ENCODE peak calls at places on chromosomes 13 and 19, in nine cellular contexts. D is pancreas, G is body of pancreas, Z is hepatocyte, U is left ventricle myocardium inferior, T is adrenal gland, A is uterus, J is transverse colon, O is mucosa of descending colon. Y is an unnamed sample. For H3K4me1, the result is how much of the 10 kb centered on the place peaks cover.

GRCh38 chr19:16628984-16629691 is 1.1 kb upstream of the MED26 start:
- DNase-seq in J (peak), D (peak), A (peak), G (peak), Z (peak), O (peak), U (peak), T (peak), Y (no peak)

GRCh38 chr19:43755256-43755801 is 567 bp upstream of the SMG9 start:
- DNase-seq in A (peak), O (peak), J (peak), U (peak), T (peak), Z (peak), D (peak), G (peak), Y (no peak)

GRCh38 chr13:75258159-75258782 is 223.7 kb downstream of the TBC1D4 start:
- DNase-seq in A (no peak), G (no peak), J (no peak), D (no peak), T (no peak), Z (peak), U (no peak), O (no peak), Y (peak)

GRCh38 chr13:49441846-49442245 is 2.0 kb downstream of the CAB39L start:
- DNase-seq in T (no peak), Z (no peak), O (no peak), A (no peak), U (no peak), G (no peak), J (no peak), D (no peak), Y (no peak)

GRCh38 chr13:51619614-51620013 is 35.4 kb downstream of the WDFY2 start:
- DNase-seq in U (no peak), Z (no peak), J (no peak), T (no peak), G (no peak), O (no peak), A (no peak), D (no peak), Y (peak)

GRCh38 chr19:17770613-17771012 is 19.3 kb downstream of the FCHO1 start:
- DNase-seq in T (no peak), A (no peak), Z (no peak), O (no peak), J (no peak), G (no peak), U (no peak), D (no peak), Y (no peak)

GRCh38 chr19:12052571-12053169 is at the start of gene ZNF878:
- DNase-seq in O (peak), D (peak), J (peak), G (peak), T (peak), A (peak), Z (peak), U (peak), Y (no peak)

GRCh38 chr13:113182046-113182445 is 23.6 kb downstream of the PROZ start:
- DNase-seq in A (no peak), T (no peak), O (no peak), Z (no peak), U (no peak), J (no peak), G (no peak), D (no peak), Y (no peak)

GRCh38 chr13:42762917-42763316 is 18.5 kb upstream of the FAM216B start:
- DNase-seq in T (no peak), J (no peak), Z (peak), G (no peak), O (no peak), U (no peak), D (no peak), A (no peak), Y (peak)

GRCh38 chr19:35351441-35352176 is 3.9 kb downstream of the FFAR1 start:
- DNase-seq in G (no peak), U (no peak), J (no peak), A (no peak), T (no peak), D (no peak), O (no peak), Z (no peak), Y (no peak)

GRCh38 chr13:28313579-28313978 is 175.2 kb downstream of the PAN3 start:
- DNase-seq in Z (peak), O (peak), G (no peak), T (no peak), U (no peak), D (no peak), A (no peak), J (no peak), Y (no peak)

GRCh38 chr19:13149628-13150186 is 468 bp downstream of the STX10 start:
- DNase-seq in Z (peak), J (peak), U (peak), D (peak), A (peak), G (peak), O (no peak), T (peak), Y (no peak)

GRCh38 chr19:46000497-46001246 is 5.4 kb downstream of the CCDC61 start:
- DNase-seq in G (peak), A (no peak), D (no peak), Z (peak), U (peak), O (peak), J (peak), T (peak), Y (no peak)

GRCh38 chr13:34698953-34699352 is 243.1 kb upstream of the NBEA start:
- DNase-seq in U (no peak), O (no peak), D (no peak), Z (no peak), G (no peak), T (no peak), J (no peak), A (no peak), Y (no peak)

GRCh38 chr13:95185851-95186250 is 115.4 kb downstream of the ABCC4 start:
- DNase-seq in A (no peak), Z (no peak), O (peak), T (no peak), J (no peak), U (no peak), G (no peak), D (no peak), Y (no peak)

GRCh38 chr13:57969961-57970360 is 338.4 kb downstream of the PCDH17 start:
- DNase-seq in D (no peak), G (no peak), Z (no peak), T (no peak), O (no peak), J (no peak), A (no peak), U (no peak), Y (no peak)

GRCh38 chr19:33720691-33721682 is 75.7 kb upstream of the KCTD15 start:
- DNase-seq in O (no peak), T (no peak), A (no peak), Z (no peak), D (no peak), G (no peak), J (no peak), U (no peak), Y (no peak)

GRCh38 chr19:47107201-47107952 is 6.2 kb downstream of the ZC3H4 start:
- DNase-seq in T (no peak), A (no peak), Z (peak), O (peak), G (peak), D (no peak), U (no peak), J (no peak), Y (no peak)

GRCh38 chr13:74761794-74762193 is 627.6 kb upstream of the KLF12 start:
- DNase-seq in O (no peak), A (no peak), U (no peak), D (no peak), Z (no peak), T (no peak), G (no peak), J (no peak), Y (no peak)

GRCh38 chr13:27927444-27928352 is 7.9 kb downstream of the PDX1 start:
- DNase-seq in T (no peak), U (no peak), Z (no peak), D (no peak), O (no peak), A (no peak), J (no peak), G (peak), Y (no peak)

GRCh38 chr19:51712461-51713081 is 11.2 kb downstream of the HAS1 start:
- DNase-seq in Z (peak), T (no peak), O (no peak), G (peak), U (no peak), J (no peak), A (no peak), D (no peak), Y (peak)

GRCh38 chr19:5456130-5456835 is 1.1 kb downstream of the ZNRF4 start:
- DNase-seq in U (no peak), Z (no peak), D (no peak), G (no peak), O (no peak), J (no peak), A (no peak), T (no peak), Y (no peak)

GRCh38 chr19:2259331-2259730 is 3.1 kb upstream of the JSRP1 start:
- DNase-seq in O (no peak), Z (no peak), U (no peak), J (no peak), A (no peak), G (no peak), D (no peak), T (no peak), Y (no peak)

GRCh38 chr19:55005684-55006488 is 32.2 kb downstream of the GP6 start:
- DNase-seq in T (peak), J (no peak), D (no peak), G (peak), A (no peak), O (peak), Z (peak), U (no peak), Y (peak)

GRCh38 chr19:39411832-39412099 is 703 bp upstream of the PLEKHG2 start:
- DNase-seq in A (peak), U (peak), T (peak), O (peak), Z (peak), D (peak), J (peak), G (peak), Y (peak)

GRCh38 chr13:23348270-23349126 is 85.0 kb downstream of the SACS start:
- DNase-seq in G (no peak), A (no peak), J (no peak), U (no peak), O (no peak), Z (peak), T (no peak), D (no peak), Y (no peak)
- TF ChIP-seq CTCF in G (no peak), A (no peak), J (no peak), U (peak), O (no peak), Z (no peak), T (no peak), D (no peak), Y (peak)

GRCh38 chr19:50024719-50025021 is 502 bp downstream of the VRK3 start:
- DNase-seq in D (no peak), O (no peak), T (no peak), A (no peak), G (no peak), U (no peak), J (no peak), Z (no peak), Y (no peak)
- H3K4me1 ChIP-seq in D (under half), O (under half), T (under half), A (under half), G (under half), U (under half), J (under half), Z (under half), Y (under half)

DNA sequence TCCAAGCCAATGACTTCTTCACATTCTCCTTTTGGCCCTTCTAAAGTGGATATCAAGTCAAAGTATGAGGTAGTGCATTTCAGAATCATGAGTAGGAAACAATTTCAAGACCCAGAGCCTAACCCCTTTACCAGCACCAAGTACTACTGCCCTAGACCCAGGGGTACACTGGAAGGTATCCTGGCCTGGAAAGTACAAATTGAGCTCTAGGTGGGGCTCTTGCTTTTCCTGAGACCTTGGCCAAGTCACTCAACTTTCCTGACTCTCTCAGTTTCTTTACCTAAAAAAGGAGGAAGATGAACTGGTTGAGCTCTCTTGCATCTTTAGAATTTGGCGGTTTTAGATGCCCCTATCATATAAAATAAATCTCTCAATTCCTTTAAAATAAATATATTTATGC is 204.7 kb downstream of the FGF14 start:
- DNase-seq in U (no peak), G (no peak), T (no peak), Z (no peak), A (no peak), O (no peak), J (no peak), D (no peak), Y (peak)
- TF ChIP-seq CTCF in U (peak), G (no peak), T (no peak), Z (no peak), A (no peak), O (no peak), J (no peak), D (no peak), Y (peak)

GRCh38 chr13:30037306-30037705 is 186.9 kb upstream of the UBL3 start:
- DNase-seq in A (no peak), T (no peak), U (no peak), J (no peak), Z (no peak), G (no peak), D (no peak), O (no peak), Y (no peak)

GRCh38 chr13:30032263-30032662 is 181.8 kb upstream of the UBL3 start:
- DNase-seq in U (no peak), T (no peak), Z (no peak), G (no peak), O (no peak), J (no peak), D (no peak), A (no peak), Y (no peak)

GRCh38 chr13:30033681-30034447 is 183.4 kb upstream of the UBL3 start:
- DNase-seq in G (no peak), U (no peak), O (no peak), T (no peak), J (no peak), D (no peak), Z (peak), A (peak), Y (peak)

GRCh38 chr13:30031488-30031887 is 181.1 kb upstream of the UBL3 start:
- DNase-seq in Z (no peak), D (no peak), U (no peak), O (no peak), J (no peak), T (no peak), A (no peak), G (no peak), Y (no peak)

GRCh38 chr13:30034448-30034795 is 184.0 kb upstream of the UBL3 start:
- DNase-seq in U (no peak), G (no peak), D (no peak), T (no peak), A (no peak), Z (no peak), O (no peak), J (no peak), Y (no peak)
- H3K4me1 ChIP-seq in U (under half), G (under half), D (under half), T (under half), A (under half), Z (under half), O (under half), J (under half), Y (under half)

GRCh38 chr13:98796191-98796590 is 43.7 kb upstream of the SLC15A1 start:
- DNase-seq in Z (no peak), G (no peak), O (no peak), U (no peak), D (no peak), T (no peak), A (no peak), J (no peak), Y (no peak)
- TF ChIP-seq CTCF in Z (no peak), G (no peak), O (no peak), U (no peak), D (no peak), T (no peak), A (no peak), J (no peak), Y (no peak)

GRCh38 chr13:48158290-48158689 is 63.4 kb upstream of the MED4 start:
- DNase-seq in G (no peak), J (no peak), T (no peak), U (no peak), O (no peak), Z (no peak), A (no peak), D (no peak), Y (peak)

GRCh38 chr13:48159436-48160225 is 64.7 kb upstream of the MED4 start:
- DNase-seq in D (no peak), A (no peak), T (no peak), U (no peak), G (no peak), O (no peak), J (no peak), Z (no peak), Y (peak)

GRCh38 chr13:48160879-48161278 is 66.0 kb upstream of the MED4 start:
- DNase-seq in T (no peak), G (no peak), Z (no peak), D (no peak), A (no peak), O (no peak), U (peak), J (no peak), Y (peak)

GRCh38 chr13:48156466-48156865 is 61.6 kb upstream of the MED4 start:
- DNase-seq in A (no peak), D (no peak), G (no peak), U (no peak), T (no peak), Z (no peak), O (peak), J (peak), Y (peak)

GRCh38 chr13:48158915-48159314 is 64.0 kb upstream of the MED4 start:
- DNase-seq in G (peak), J (no peak), D (no peak), T (no peak), A (no peak), U (no peak), Z (no peak), O (no peak), Y (peak)
- H3K4me1 ChIP-seq in G (under half), J (under half), D (under half), T (under half), A (under half), U (under half), Z (under half), O (under half), Y (half or more)

DNA sequence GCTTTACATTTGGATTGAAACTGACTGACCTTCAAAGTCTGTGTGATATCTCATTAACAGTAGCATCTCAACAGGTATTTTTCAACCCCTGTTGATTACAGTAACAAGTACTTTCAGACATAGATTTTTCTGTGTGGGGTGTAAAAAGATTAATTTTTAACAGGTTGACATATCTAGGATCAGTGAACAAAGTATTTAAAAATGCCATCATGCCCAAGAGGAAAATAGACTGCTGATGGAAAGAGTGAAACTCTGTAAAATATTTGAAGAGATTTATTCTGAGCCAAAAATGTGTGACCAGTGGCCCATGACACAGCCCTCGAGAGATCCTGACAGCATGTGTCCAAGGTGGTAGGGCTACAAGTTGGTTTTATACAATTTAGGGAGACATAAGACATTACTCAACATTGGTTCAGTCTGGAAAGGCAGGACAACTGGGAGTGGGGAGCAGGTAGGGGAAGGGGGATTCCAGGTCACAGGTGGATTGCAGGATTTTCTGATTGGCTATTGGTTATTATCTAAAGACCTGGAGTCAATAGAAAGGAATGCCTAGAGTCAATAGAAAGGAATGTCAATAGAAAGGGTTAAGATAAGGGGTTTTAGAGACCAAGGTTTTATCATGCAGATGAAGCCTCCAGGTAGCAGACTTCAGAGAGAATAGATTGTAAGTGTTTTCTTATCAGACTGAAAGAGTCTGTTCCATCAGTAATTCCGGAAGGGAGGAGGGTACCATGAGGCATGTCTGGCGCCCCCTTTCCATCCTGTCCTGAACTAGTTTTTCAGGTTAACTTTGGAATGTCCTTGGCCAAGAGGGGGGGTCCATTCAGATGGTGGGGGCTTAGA is 29.1 kb downstream of the TNFRSF19 start:
- DNase-seq in A (no peak), D (no peak), J (no peak), U (no peak), G (no peak), T (no peak), O (no peak), Z (peak), Y (peak)
- TF ChIP-seq CTCF in A (no peak), D (no peak), J (no peak), U (no peak), G (no peak), T (no peak), O (no peak), Z (no peak), Y (peak)